ENCODE peak calls at places on chromosome 7, in seven cellular contexts. N, B, Z, F, X, K and L are unnamed samples.

GRCh38 chr7:155818820-155819168 is 6.5 kb upstream of the SHH start:
- DNase-seq in B (no peak), F (no peak), N (no peak), K (no peak), X (no peak), Z (no peak), L (no peak)

GRCh38 chr7:74511360-74511759 is 57.7 kb downstream of the GTF2IRD1 start:
- DNase-seq in K (no peak), N (no peak), Z (no peak), X (no peak), B (no peak), F (no peak), L (no peak)

GRCh38 chr7:107994366-107994765 is 8.6 kb downstream of the LAMB1 start:
- DNase-seq in B (no peak), X (no peak), F (no peak), N (no peak), Z (no peak), K (no peak), L (no peak)

GRCh38 chr7:30135551-30136271 is 925 bp downstream of the MTURN start:
- DNase-seq in N (no peak), Z (no peak), K (peak; percentile 16), F (peak; percentile 78), X (peak; percentile 44), B (peak; percentile 58), L (peak; percentile 90)

GRCh38 chr7:106367018-106367420 is 82.2 kb upstream of the NAMPT start:
- DNase-seq in F (no peak), Z (no peak), B (peak; percentile 59), X (no peak), N (no peak), K (peak; percentile 31), L (peak; percentile 77)

GRCh38 chr7:41915861-41916260 is 213.0 kb upstream of the INHBA start:
- DNase-seq in Z (no peak), K (no peak), B (no peak), F (no peak), N (no peak), X (no peak), L (no peak)

GRCh38 chr7:22013711-22014110 is 68.0 kb upstream of the CDCA7L start:
- DNase-seq in Z (no peak), F (no peak), N (no peak), X (no peak), K (no peak), B (no peak), L (no peak)

GRCh38 chr7:80623465-80624252 is 14.8 kb upstream of the CD36 start:
- DNase-seq in Z (no peak), N (no peak), F (no peak), K (no peak), B (peak; percentile 21), X (peak; percentile 18), L (no peak)

GRCh38 chr7:139838276-139838675 is 9.2 kb downstream of the TBXAS1 start:
- DNase-seq in F (no peak), B (no peak), X (no peak), N (no peak), K (no peak), Z (no peak), L (peak; percentile 9)

GRCh38 chr7:4257390-4258111 is 424.5 kb upstream of the FOXK1 start:
- DNase-seq in N (no peak), X (no peak), B (no peak), Z (no peak), K (no peak), F (no peak), L (no peak)

GRCh38 chr7:143389316-143390097 is 8.4 kb downstream of the ZYX start:
- DNase-seq in B (no peak), N (no peak), Z (no peak), F (no peak), K (no peak), X (no peak), L (no peak)

GRCh38 chr7:140746751-140747150 is 50.2 kb downstream of the NDUFB2 start:
- DNase-seq in X (no peak), K (no peak), Z (no peak), N (no peak), F (no peak), B (no peak), L (no peak)

GRCh38 chr7:111982133-111982532 is 224.1 kb downstream of the DOCK4 start:
- DNase-seq in N (no peak), F (no peak), Z (no peak), K (no peak), X (no peak), B (no peak), L (no peak)

GRCh38 chr7:139035588-139036353 is at the start of gene ZC3HAV1L:
- DNase-seq in X (peak; percentile 54), B (peak; percentile 65), F (peak; percentile 78), K (no peak), N (no peak), Z (peak; percentile 27), L (no peak)

GRCh38 chr7:130365511-130366441 is 14.5 kb upstream of the CPA1 start:
- DNase-seq in K (no peak), N (peak; percentile 51), F (no peak), X (no peak), B (peak; percentile 54), Z (no peak), L (no peak)

GRCh38 chr7:141699860-141700259 is 2.1 kb downstream of the DENND11 start:
- DNase-seq in B (no peak), Z (no peak), K (no peak), F (no peak), N (no peak), X (no peak), L (no peak)

DNA sequence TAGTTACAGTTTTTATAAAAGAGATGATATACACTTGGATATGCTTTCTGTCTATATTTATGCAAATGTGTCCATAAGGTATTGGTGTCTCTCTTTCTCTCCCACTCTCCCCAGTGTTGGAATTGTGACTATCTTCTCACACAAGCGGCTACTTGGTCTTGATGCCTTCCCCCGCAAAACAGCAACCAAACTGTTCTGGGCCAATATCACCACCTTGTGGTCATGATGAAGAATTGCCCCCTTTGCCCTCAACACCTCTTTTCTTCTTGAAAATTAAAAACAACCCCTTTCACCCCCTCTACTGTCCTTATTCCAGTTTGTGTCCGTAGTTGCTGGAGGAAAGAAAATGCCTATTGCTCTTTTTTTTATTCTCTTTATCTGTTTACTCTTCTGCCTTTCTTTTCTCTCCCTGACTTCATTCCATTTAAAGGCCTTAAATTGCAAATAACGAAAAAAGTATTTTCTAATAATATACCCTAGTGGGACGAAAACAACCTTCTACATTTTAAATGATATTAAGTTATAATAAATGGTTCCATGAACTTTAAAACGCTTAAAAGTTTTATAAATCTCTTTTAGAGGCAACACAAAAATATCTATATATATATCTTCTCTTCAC is 65.0 kb downstream of the IKZF1 start:
- DNase-seq in N (peak; percentile 51), B (peak; percentile 85), Z (peak; percentile 50), K (peak; percentile 83), X (peak; percentile 57), F (no peak), L (peak; percentile 91)
- H3K4me1 ChIP-seq in N (peaks cover 23% of the 10 kb centered on the region), B (no peaks in the 10 kb centered on the region), Z (no peaks in the 10 kb centered on the region), K (peaks cover 17% of the 10 kb centered on the region), X (no peaks in the 10 kb centered on the region), F (no peaks in the 10 kb centered on the region), L (no peaks in the 10 kb centered on the region)

GRCh38 chr7:100827330-100828226 is at the start of gene EPHB4:
- DNase-seq in K (no peak), N (no peak), X (peak; percentile 90), B (peak; percentile 98), Z (peak; percentile 77), F (peak; percentile 91), L (no peak)

GRCh38 chr7:100825215-100825671 is 2.1 kb downstream of the EPHB4 start:
- DNase-seq in F (peak; percentile 38), B (peak; percentile 40), Z (no peak), X (no peak), K (no peak), N (no peak), L (no peak)

GRCh38 chr7:100824499-100825214 is 2.7 kb downstream of the EPHB4 start:
- DNase-seq in F (no peak), B (peak; percentile 20), Z (no peak), N (no peak), X (no peak), K (no peak), L (no peak)

GRCh38 chr7:100826546-100827329 is 585 bp downstream of the EPHB4 start:
- DNase-seq in N (no peak), F (no peak), Z (no peak), B (peak; percentile 55), X (no peak), K (no peak), L (no peak)

DNA sequence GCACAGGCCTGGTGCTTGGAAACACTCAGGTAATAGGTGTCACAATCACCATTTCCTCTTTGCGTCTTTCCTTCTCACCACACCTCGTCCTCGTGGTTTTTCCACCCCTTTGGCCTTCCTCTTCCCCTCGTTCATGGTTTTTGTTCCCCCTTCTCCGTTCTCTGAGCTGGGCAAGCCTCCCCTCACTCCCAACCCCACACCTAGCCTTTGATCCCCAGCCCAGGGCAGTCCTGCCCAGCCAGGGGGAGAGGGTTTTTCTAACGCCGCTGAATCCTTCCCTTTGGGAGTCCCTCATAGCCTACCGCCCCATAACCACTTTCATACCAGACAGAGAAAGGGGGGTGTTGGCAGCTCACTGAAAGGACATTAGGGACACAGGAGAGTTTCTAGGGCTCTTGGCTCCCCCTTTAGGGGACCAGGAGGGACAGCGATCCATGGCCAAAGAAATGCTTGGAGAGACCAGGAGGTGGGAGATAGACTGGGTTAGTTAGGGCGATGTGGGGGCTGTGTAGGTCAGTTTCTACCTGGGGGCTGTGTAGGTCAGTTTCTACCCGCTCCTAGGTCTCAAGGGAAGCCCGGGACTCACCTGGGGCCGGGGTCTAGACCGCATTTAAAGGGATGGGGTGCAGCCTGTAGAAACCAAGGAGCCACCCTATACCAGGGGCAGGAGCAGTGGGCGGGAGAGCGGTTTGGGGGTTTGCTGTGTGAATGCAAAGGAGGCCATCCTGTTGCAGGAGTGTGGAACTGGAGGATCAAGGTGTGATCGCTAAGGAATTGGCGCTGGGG is 1.4 kb downstream of the EPHB4 start:
- DNase-seq in X (no peak), N (no peak), F (peak; percentile 67), Z (no peak), B (peak; percentile 56), K (no peak), L (peak; percentile 45)
- H2AFZ ChIP-seq in X (peak overlapping the region; percentile 96), N (no peak overlapping the region), F (peak overlapping the region; percentile 77), Z (no peak overlapping the region), B (no peak overlapping the region), K (no peak overlapping the region), L (no peak overlapping the region)

GRCh38 chr7:47148541-47149207 is 433.2 kb downstream of the TNS3 start:
- DNase-seq in F (no peak), Z (no peak), N (no peak), X (no peak), B (no peak), K (no peak), L (no peak)
- H3K4me1 ChIP-seq in F (peaks cover 20% of the 10 kb centered on the region), Z (no peaks in the 10 kb centered on the region), N (no peaks in the 10 kb centered on the region), X (no peaks in the 10 kb centered on the region), B (peaks cover 16% of the 10 kb centered on the region), K (peaks cover 91% of the 10 kb centered on the region), L (peaks cover 4% of the 10 kb centered on the region)

DNA sequence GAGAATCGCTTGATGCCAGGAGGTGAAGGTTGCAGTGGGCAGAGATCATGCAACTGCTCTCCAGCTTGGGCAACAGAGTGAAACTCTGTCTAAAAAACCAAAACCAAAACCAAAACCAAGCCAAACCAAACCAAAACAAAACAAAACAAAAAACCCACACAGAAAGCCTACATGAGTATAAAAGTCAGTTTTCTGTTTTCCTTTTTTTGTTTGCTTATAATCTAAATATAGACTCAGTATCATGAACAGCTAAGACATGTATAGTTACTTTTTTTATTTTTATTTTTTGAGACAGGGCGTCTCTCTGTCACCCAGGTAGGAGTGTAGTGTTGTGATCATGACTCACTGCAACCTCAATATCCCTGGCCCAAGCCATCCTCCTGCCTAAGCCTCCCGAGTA is 16.8 kb upstream of the MTPN start:
- DNase-seq in F (no peak), N (no peak), X (no peak), Z (no peak), K (no peak), B (no peak), L (no peak)
- H2AFZ ChIP-seq in F (no peak overlapping the region), N (no peak overlapping the region), X (no peak overlapping the region), Z (no peak overlapping the region), K (no peak overlapping the region), B (no peak overlapping the region), L (no peak overlapping the region)

GRCh38 chr7:28174901-28175661 is 5.5 kb downstream of the JAZF1 start:
- DNase-seq in K (no peak), N (no peak), X (no peak), Z (no peak), F (no peak), B (no peak), L (no peak)
- H3K4me1 ChIP-seq in K (peaks cover 75% of the 10 kb centered on the region), N (peaks cover 5% of the 10 kb centered on the region), X (no peaks in the 10 kb centered on the region), Z (peaks cover 8% of the 10 kb centered on the region), F (peaks cover 14% of the 10 kb centered on the region), B (peaks cover 79% of the 10 kb centered on the region), L (peaks cover 14% of the 10 kb centered on the region)